ENCODE peak calls at places on chromosomes 13 and 19, in ten cellular contexts. V is NB4; W is fibroblast of lung; G is stromal cell of bone marrow; P is anterior cingulate cortex; D is RPMI8226; C is NCI-H2171; R is stimulated activated CD4-positive, alpha-beta T cell treated with anti-CD3 and anti-CD28 coated beads, Interleukin-1b, Interleukin-23, amount 100 ng/mL, for 24 hours; Y is activated CD4-positive, alpha-beta T cell treated with anti-CD3 and anti-CD28 coated beads, Interleukin-2, amount 50 U/mL, for 1 hour; U is BE2C. N is an unnamed sample.

GRCh38 chr19:28425431-28425931 is 787.5 kb downstream of the UQCRFS1 start:
- DNase-seq in V (no peak), W (no peak), G (no peak), P (no peak), D (no peak), C (no peak), R (no peak), Y (no peak), U (no peak), N (no peak)

GRCh38 chr13:113425931-113426590 is 27.2 kb downstream of the ADPRHL1 start:
- DNase-seq in V (peak; percentile 83), W (peak; percentile 39), G (no peak), P (no peak), D (peak; percentile 67), C (no peak), R (no peak), Y (no peak), U (no peak), N (no peak)

GRCh38 chr19:48681127-48681470 is 8.3 kb upstream of the NTN5 start:
- DNase-seq in V (peak; percentile 96), W (peak; percentile 85), G (peak; percentile 80), P (no peak), D (no peak), C (no peak), R (no peak), Y (no peak), U (no peak), N (no peak)

GRCh38 chr19:2607712-2608601 is 94.5 kb downstream of the GNG7 start:
- DNase-seq in V (no peak), W (no peak), G (no peak), P (no peak), D (peak; percentile 95), C (peak; percentile 63), R (peak; percentile 71), Y (peak; percentile 72), U (peak; percentile 45), N (no peak)

GRCh38 chr19:855142-855541 is 3.0 kb downstream of the ELANE start:
- DNase-seq in V (no peak), W (no peak), G (no peak), P (no peak), D (no peak), C (no peak), R (no peak), Y (no peak), U (no peak), N (no peak)

GRCh38 chr19:10975374-10976036 is 14.7 kb downstream of the SMARCA4 start:
- DNase-seq in V (no peak), W (peak; percentile 77), G (peak; percentile 41), P (no peak), D (no peak), C (no peak), R (no peak), Y (no peak), U (no peak), N (no peak)

GRCh38 chr13:45206340-45206739 is 5.5 kb upstream of the KCTD4 start:
- DNase-seq in V (no peak), W (peak; percentile 79), G (peak; percentile 79), P (no peak), D (no peak), C (no peak), R (no peak), Y (no peak), U (no peak), N (peak; percentile 78)

GRCh38 chr13:51785592-51786424 is 18.2 kb downstream of the DHRS12 start:
- DNase-seq in V (peak; percentile 31), W (peak; percentile 64), G (no peak), P (no peak), D (peak; percentile 11), C (peak; percentile 99), R (no peak), Y (no peak), U (peak; percentile 96), N (no peak)

GRCh38 chr13:99310382-99311031 is 3.3 kb upstream of the GPR183 start:
- DNase-seq in V (peak; percentile 64), W (peak; percentile 90), G (peak; percentile 69), P (no peak), D (no peak), C (no peak), R (no peak), Y (no peak), U (no peak), N (no peak)

GRCh38 chr19:1904385-1905070 is 671 bp upstream of the ADAT3 start:
- DNase-seq in V (peak; percentile 94), W (no peak), G (no peak), P (peak; percentile 21), D (peak; percentile 93), C (peak; percentile 6), R (no peak), Y (no peak), U (no peak), N (peak; percentile 51)

GRCh38 chr13:38872693-38873092 is 117.9 kb downstream of the STOML3 start:
- DNase-seq in V (peak; percentile 57), W (peak; percentile 46), G (no peak), P (peak; percentile 34), D (peak; percentile 60), C (no peak), R (peak; percentile 1), Y (peak; percentile 11), U (peak; percentile 61), N (no peak)

GRCh38 chr19:10260141-10260584 is 8.1 kb downstream of the MRPL4 start:
- DNase-seq in V (peak; percentile 73), W (no peak), G (no peak), P (no peak), D (no peak), C (no peak), R (peak; percentile 24), Y (no peak), U (no peak), N (peak; percentile 76)

GRCh38 chr13:49810464-49810824 is 18.0 kb upstream of the KPNA3 start:
- DNase-seq in V (no peak), W (no peak), G (no peak), P (no peak), D (no peak), C (no peak), R (no peak), Y (no peak), U (no peak), N (no peak)

GRCh38 chr19:43618921-43619261 is 538 bp downstream of the ZNF428 start:
- DNase-seq in V (peak; percentile 74), W (no peak), G (no peak), P (no peak), D (peak; percentile 45), C (peak; percentile 79), R (no peak), Y (peak; percentile 13), U (peak; percentile 58), N (peak; percentile 27)

GRCh38 chr19:2770055-2771013 is 12.7 kb downstream of the SGTA start:
- DNase-seq in V (no peak), W (peak; percentile 68), G (no peak), P (no peak), D (no peak), C (no peak), R (no peak), Y (no peak), U (no peak), N (no peak)

GRCh38 chr13:48500652-48501197 is 32.2 kb downstream of the RCBTB2 start:
- DNase-seq in V (peak; percentile 97), W (peak; percentile 94), G (peak; percentile 67), P (no peak), D (no peak), C (no peak), R (no peak), Y (no peak), U (no peak), N (peak; percentile 61)

GRCh38 chr13:61770697-61771096 is 355.0 kb upstream of the PCDH20 start:
- DNase-seq in V (no peak), W (no peak), G (no peak), P (no peak), D (no peak), C (no peak), R (no peak), Y (no peak), U (no peak), N (no peak)

GRCh38 chr19:40908981-40909380 is 26.9 kb upstream of the CYP2A7 start:
- DNase-seq in V (peak; percentile 42), W (no peak), G (no peak), P (no peak), D (no peak), C (no peak), R (no peak), Y (no peak), U (no peak), N (no peak)

GRCh38 chr19:46955813-46956371 is 63.7 kb upstream of the NPAS1 start:
- DNase-seq in V (no peak), W (no peak), G (no peak), P (no peak), D (peak; percentile 4), C (no peak), R (no peak), Y (no peak), U (no peak), N (no peak)

GRCh38 chr13:52615817-52616216 is 26.4 kb upstream of the HNRNPA1L2 start:
- DNase-seq in V (peak; percentile 37), W (no peak), G (no peak), P (no peak), D (no peak), C (no peak), R (no peak), Y (no peak), U (no peak), N (peak; percentile 2)

GRCh38 chr13:106599875-106600797 is 32.2 kb upstream of the ARGLU1 start:
- DNase-seq in V (no peak), W (peak; percentile 88), G (peak; percentile 70), P (no peak), D (peak; percentile 23), C (no peak), R (no peak), Y (no peak), U (no peak), N (no peak)

GRCh38 chr13:93714171-93714570 is 487.6 kb downstream of the GPC6 start:
- DNase-seq in V (no peak), W (no peak), G (no peak), P (no peak), D (no peak), C (no peak), R (no peak), Y (no peak), U (no peak), N (no peak)

GRCh38 chr13:59038824-59039223 is 1124.9 kb downstream of the DIAPH3 start:
- DNase-seq in V (no peak), W (peak; percentile 50), G (peak; percentile 13), P (no peak), D (no peak), C (peak; percentile 5), R (no peak), Y (no peak), U (no peak), N (peak; percentile 8)

GRCh38 chr13:75418997-75419396 is 63.0 kb downstream of the TBC1D4 start:
- DNase-seq in V (peak; percentile 50), W (peak; percentile 62), G (no peak), P (no peak), D (no peak), C (no peak), R (no peak), Y (no peak), U (no peak), N (no peak)

GRCh38 chr19:47756953-47757608 is 11.7 kb downstream of the NOP53 start:
- DNase-seq in V (peak; percentile 26), W (no peak), G (no peak), P (no peak), D (no peak), C (no peak), R (no peak), Y (no peak), U (no peak), N (no peak)